ENCODE peak calls at places on chromosomes 1 and 21, in seven cellular contexts. S, F, J, H, T, C and V are unnamed samples.

GRCh38 chr1:77958391-77958790 is 20.5 kb downstream of the FUBP1 start:
- DNase-seq in C (no peak), H (peak; percentile 44), T (no peak), F (no peak), J (no peak), S (no peak), V (no peak)

GRCh38 chr1:110542730-110543129 is 23.8 kb upstream of the KCNA10 start:
- DNase-seq in C (no peak), H (peak; percentile 63), T (no peak), J (no peak), S (no peak), F (no peak), V (no peak)

GRCh38 chr1:25020851-25021585 is 90.9 kb upstream of the RUNX3 start:
- DNase-seq in S (no peak), F (no peak), J (no peak), T (peak; percentile 11), C (no peak), H (no peak), V (no peak)

GRCh38 chr1:47763456-47764171 is 233.6 kb downstream of the TRABD2B start:
- DNase-seq in F (no peak), J (no peak), S (no peak), C (no peak), T (no peak), H (peak; percentile 12), V (no peak)

GRCh38 chr1:206735553-206736031 is 35.0 kb upstream of the IL19 start:
- DNase-seq in C (no peak), T (no peak), J (no peak), H (no peak), F (no peak), S (no peak), V (no peak)

GRCh38 chr21:28822882-28823335 is 169.8 kb downstream of the LTN1 start:
- DNase-seq in T (no peak), S (no peak), C (no peak), J (no peak), F (no peak), H (peak; percentile 87), V (no peak)

GRCh38 chr1:102853701-102854187 is 254.6 kb downstream of the COL11A1 start:
- DNase-seq in T (no peak), J (no peak), C (no peak), S (no peak), F (no peak), H (no peak), V (no peak)

GRCh38 chr1:213783898-213784297 is 203.9 kb upstream of the PROX1 start:
- DNase-seq in S (no peak), H (no peak), C (no peak), J (no peak), T (no peak), F (no peak), V (no peak)

GRCh38 chr1:26234644-26235384 is 814 bp downstream of the CEP85 start:
- DNase-seq in J (no peak), H (peak; percentile 59), C (no peak), T (peak; percentile 16), S (no peak), F (peak; percentile 18), V (no peak)

GRCh38 chr1:40662864-40663263 is 2.6 kb downstream of the RIMS3 start:
- DNase-seq in S (no peak), J (no peak), F (no peak), T (peak; percentile 26), H (no peak), C (no peak), V (no peak)

GRCh38 chr1:55402676-55403464 is 187.7 kb upstream of the USP24 start:
- DNase-seq in F (no peak), C (no peak), S (no peak), J (no peak), H (no peak), T (no peak), V (no peak)

GRCh38 chr1:23651069-23651808 is 40.4 kb upstream of the RPL11 start:
- DNase-seq in F (no peak), J (no peak), T (no peak), S (no peak), H (peak; percentile 52), C (no peak), V (no peak)

GRCh38 chr1:213082778-213083445 is 31.9 kb downstream of the RPS6KC1 start:
- DNase-seq in T (no peak), F (no peak), J (no peak), C (no peak), H (no peak), S (no peak), V (no peak)

GRCh38 chr1:213418268-213419068 is 367.4 kb downstream of the RPS6KC1 start:
- DNase-seq in J (no peak), T (no peak), S (no peak), H (no peak), F (no peak), C (no peak), V (no peak)